ENCODE peak calls at places on chromosomes 16 and 17, in six cellular contexts. C is cardiac fibroblast; U is stimulated activated CD8-positive, alpha-beta memory T cell treated with anti-CD3 and anti-CD28 coated beads, Interleukin-2, amount 100 ng/mL, for 1 hour; K is effector CD4-positive, alpha-beta T cell; R is NCI-H460; X is stimulated activated CD4-positive, alpha-beta T cell treated with anti-CD3 and anti-CD28 coated beads, Interleukin-2, amount 100 ng/mL, for 48 hours. Q is an unnamed sample.

GRCh38 chr17:21215935-21216334 is 2.0 kb upstream of the TMEM11 start:
- DNase-seq in U (no peak), X (no peak), C (peak), R (no peak), K (no peak), Q (no peak)

GRCh38 chr16:77233799-77234502 is 34.7 kb downstream of the SYCE1L start:
- DNase-seq in K (no peak), X (no peak), C (no peak), U (no peak), R (no peak), Q (no peak)

GRCh38 chr17:33328129-33328528 is 35.0 kb upstream of the ASIC2 start:
- DNase-seq in R (no peak), X (no peak), U (no peak), C (no peak), K (no peak), Q (no peak)

GRCh38 chr17:38584350-38584925 is 21.3 kb downstream of the SRCIN1 start:
- DNase-seq in X (peak), R (peak), U (peak), C (peak), K (peak), Q (peak)

GRCh38 chr16:47888142-47888541 is 267.7 kb downstream of the ABCC12 start:
- DNase-seq in C (peak), U (no peak), R (no peak), K (no peak), X (no peak), Q (no peak)

GRCh38 chr16:9007177-9007794 is 43.6 kb upstream of the USP7 start:
- DNase-seq in X (no peak), K (no peak), C (peak), R (no peak), U (no peak), Q (no peak)

GRCh38 chr16:19389246-19389645 is 28.4 kb upstream of the TMC5 start:
- DNase-seq in K (peak), C (peak), R (peak), U (peak), X (peak), Q (peak)

GRCh38 chr16:70551788-70552187 is 28.2 kb downstream of the SF3B3 start:
- DNase-seq in C (no peak), K (no peak), U (no peak), X (no peak), R (no peak), Q (no peak)

GRCh38 chr17:77001487-77001886 is 133.3 kb downstream of the MGAT5B start:
- DNase-seq in R (no peak), X (no peak), K (no peak), U (no peak), C (no peak), Q (no peak)

GRCh38 chr17:74858672-74859438 is 830 bp downstream of the GRIN2C start:
- DNase-seq in X (no peak), R (no peak), K (no peak), U (no peak), C (no peak), Q (no peak)

GRCh38 chr17:39058524-39058923 is 91.3 kb upstream of the FBXO47 start:
- DNase-seq in C (no peak), K (no peak), X (no peak), U (no peak), R (no peak), Q (no peak)

GRCh38 chr17:61488878-61489718 is 36.9 kb downstream of the TBX4 start:
- DNase-seq in U (no peak), R (no peak), C (no peak), X (no peak), K (no peak), Q (no peak)